ENCODE peak calls at places on chromosome 2, in seven cellular contexts. Y is foreskin fibroblast; A is fibroblast of pulmonary artery; R is GM10248; H is fibroblast of mammary gland; P is CD4-positive, alpha-beta T cell; O is CD8-positive, alpha-beta T cell. E is an unnamed sample.

GRCh38 chr2:139031722-139032121 is 251.5 kb upstream of the NXPH2 start:
- DNase-seq in H (peak; percentile 2), O (no peak), A (peak; percentile 1), Y (no peak), P (no peak), R (peak; percentile 8), E (peak; percentile 63)

GRCh38 chr2:150903461-150903860 is 358.2 kb downstream of the RBM43 start:
- DNase-seq in A (no peak), R (no peak), P (no peak), O (no peak), Y (peak; percentile 49), H (peak; percentile 36), E (no peak)

GRCh38 chr2:32946314-32947075 is at the start of gene LTBP1:
- DNase-seq in A (peak; percentile 72), P (peak; percentile 21), R (peak; percentile 79), H (peak; percentile 58), Y (peak; percentile 91), O (peak; percentile 28), E (peak; percentile 81)

GRCh38 chr2:8575011-8575750 is 106.7 kb upstream of the ID2 start:
- DNase-seq in R (peak; percentile 48), P (peak; percentile 39), H (peak; percentile 29), O (peak; percentile 72), Y (no peak), A (no peak), E (no peak)

GRCh38 chr2:231017250-231017636 is 20.1 kb upstream of the C2orf72 start:
- DNase-seq in H (peak; percentile 4), O (no peak), Y (no peak), A (no peak), R (no peak), P (no peak), E (peak; percentile 30)

GRCh38 chr2:24024018-24024417 is 14.1 kb downstream of the MFSD2B start:
- DNase-seq in Y (peak; percentile 52), R (no peak), P (no peak), O (no peak), H (peak; percentile 59), A (peak; percentile 49), E (no peak)

GRCh38 chr2:110806053-110806452 is 73.7 kb downstream of the ACOXL start:
- DNase-seq in H (no peak), P (no peak), O (no peak), A (no peak), R (no peak), Y (no peak), E (no peak)

GRCh38 chr2:113692698-113693428 is 63.6 kb downstream of the SLC35F5 start:
- DNase-seq in P (no peak), R (peak; percentile 57), O (no peak), H (no peak), A (no peak), Y (no peak), E (no peak)

GRCh38 chr2:128090909-128091690 is at the start of gene UGGT1:
- DNase-seq in A (peak; percentile 99), P (peak; percentile 91), Y (peak; percentile 98), H (peak; percentile 96), R (peak; percentile 97), O (peak; percentile 94), E (peak; percentile 93)

GRCh38 chr2:226274143-226274542 is 525.5 kb downstream of the IRS1 start:
- DNase-seq in Y (peak; percentile 62), O (no peak), P (no peak), H (peak; percentile 51), R (no peak), A (no peak), E (no peak)

GRCh38 chr2:136394136-136395060 is 276.4 kb upstream of the CXCR4 start:
- DNase-seq in R (peak; percentile 44), Y (no peak), O (no peak), P (no peak), H (no peak), A (no peak), E (no peak)

GRCh38 chr2:217366996-217367395 is 507.1 kb upstream of the TNP1 start:
- DNase-seq in R (no peak), O (no peak), H (no peak), P (no peak), Y (no peak), A (no peak), E (no peak)

GRCh38 chr2:54475919-54476318 is 19.8 kb downstream of the SPTBN1 start:
- DNase-seq in R (no peak), Y (no peak), A (no peak), H (no peak), O (no peak), P (no peak), E (no peak)
- TF ChIP-seq CTCF in R (no peak), Y (no peak), A (no peak), H (no peak), O (no peak), P (no peak), E (no peak)

GRCh38 chr2:26363958-26364357 is 17.4 kb upstream of the ADGRF3 start:
- DNase-seq in O (no peak), P (no peak), H (no peak), Y (no peak), R (no peak), A (no peak), E (no peak)

GRCh38 chr2:26363323-26363722 is 16.7 kb upstream of the ADGRF3 start:
- DNase-seq in P (no peak), Y (peak; percentile 50), A (no peak), H (peak; percentile 67), R (no peak), O (no peak), E (no peak)

GRCh38 chr2:26359886-26360473 is 13.4 kb upstream of the ADGRF3 start:
- DNase-seq in O (no peak), A (no peak), R (no peak), H (no peak), P (no peak), Y (no peak), E (no peak)

GRCh38 chr2:26366957-26367356 is 20.4 kb upstream of the ADGRF3 start:
- DNase-seq in Y (no peak), R (no peak), O (no peak), P (no peak), A (no peak), H (no peak), E (no peak)

DNA sequence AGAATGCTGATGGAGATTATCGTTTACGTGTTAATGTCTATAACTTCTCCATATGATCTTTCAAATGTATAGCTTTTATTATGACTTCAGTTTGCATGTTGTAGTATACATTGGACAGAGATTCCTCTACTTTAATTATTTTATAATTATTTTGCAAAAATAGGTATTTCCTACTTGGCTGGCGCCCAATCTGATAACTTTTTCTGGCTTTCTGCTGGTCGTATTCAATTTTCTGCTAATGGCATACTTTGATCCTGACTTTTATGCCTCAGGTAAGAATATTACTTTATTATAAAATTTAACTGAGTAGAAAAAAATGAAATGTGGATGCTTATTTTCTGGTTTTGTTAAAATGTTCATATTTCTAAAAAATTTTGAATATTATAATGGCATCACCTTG is 18.1 kb upstream of the ADGRF3 start:
- DNase-seq in P (no peak), O (no peak), A (no peak), R (no peak), H (no peak), Y (no peak), E (no peak)
- TF ChIP-seq CTCF in P (no peak), O (no peak), A (no peak), R (no peak), H (no peak), Y (no peak), E (no peak)

GRCh38 chr2:109258905-109259540 is 130.0 kb downstream of the SH3RF3 start:
- DNase-seq in O (no peak), A (no peak), Y (no peak), R (no peak), P (no peak), H (no peak), E (no peak)

GRCh38 chr2:109261906-109262631 is 133.1 kb downstream of the SH3RF3 start:
- DNase-seq in Y (no peak), A (no peak), P (no peak), O (no peak), H (no peak), R (no peak), E (no peak)

GRCh38 chr2:109260116-109260855 is 131.3 kb downstream of the SH3RF3 start:
- DNase-seq in A (no peak), R (no peak), H (no peak), O (no peak), Y (no peak), P (no peak), E (no peak)

GRCh38 chr2:109259671-109260070 is 130.7 kb downstream of the SH3RF3 start:
- DNase-seq in R (no peak), Y (no peak), P (no peak), A (no peak), H (no peak), O (no peak), E (no peak)

GRCh38 chr2:109260886-109261700 is 132.1 kb downstream of the SH3RF3 start:
- DNase-seq in P (no peak), O (no peak), H (peak; percentile 37), A (peak; percentile 47), Y (no peak), R (no peak), E (no peak)
- TF ChIP-seq CTCF in P (no peak), O (no peak), H (peak; percentile 36), A (peak; percentile 44), Y (peak; percentile 34), R (no peak), E (no peak)

DNA sequence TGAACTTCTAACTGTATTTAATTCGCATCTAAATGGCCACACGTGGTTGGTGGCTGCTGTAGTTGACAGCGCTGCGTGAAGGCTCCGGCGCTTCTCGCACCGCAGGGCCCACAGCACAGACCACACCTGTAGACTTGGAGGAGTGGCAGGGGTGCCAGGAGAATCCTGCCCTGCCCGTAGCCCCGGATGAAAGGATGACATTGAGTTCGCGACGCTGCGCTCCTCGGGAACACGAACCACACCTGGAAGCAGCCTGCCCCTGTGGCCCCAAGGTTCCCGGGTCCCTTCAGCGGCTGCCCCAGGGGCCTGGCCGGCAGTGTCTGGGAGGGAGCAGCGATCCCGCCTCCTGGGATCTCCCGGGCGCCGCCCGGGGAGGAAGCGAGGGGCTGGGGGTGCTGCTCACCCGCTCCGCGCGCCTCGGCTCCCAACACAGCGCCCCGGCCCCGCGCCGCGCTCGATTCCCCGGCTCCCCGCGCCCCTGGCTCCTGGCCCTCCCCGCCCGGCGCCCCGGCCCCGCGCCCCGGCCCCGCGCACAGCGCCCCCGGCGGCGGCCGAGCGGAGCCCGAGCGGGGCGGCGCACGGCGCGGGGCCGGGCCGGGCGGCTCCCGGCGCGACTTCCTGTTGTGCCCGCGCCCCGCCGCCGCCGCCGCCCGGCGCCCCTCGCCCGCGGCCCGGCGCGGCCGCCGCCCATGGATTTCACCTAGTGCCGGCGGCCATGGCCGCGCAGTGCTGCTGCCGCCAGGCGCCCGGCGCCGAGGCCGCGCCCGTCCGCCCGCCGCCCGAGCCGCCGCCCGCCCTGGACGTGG is at the start of gene RNPEPL1:
- DNase-seq in Y (peak; percentile 71), P (peak; percentile 49), R (peak; percentile 63), O (peak; percentile 64), H (no peak), A (no peak), E (peak; percentile 64)
- TF ChIP-seq CTCF in Y (no peak), P (no peak), R (no peak), O (no peak), H (no peak), A (no peak), E (no peak)

GRCh38 chr2:190261851-190262250 is 57.8 kb downstream of the HIBCH start:
- DNase-seq in Y (no peak), H (no peak), R (no peak), A (no peak), P (no peak), O (no peak), E (no peak)
- TF ChIP-seq CTCF in Y (no peak), H (no peak), R (no peak), A (no peak), P (no peak), O (no peak), E (no peak)

GRCh38 chr2:160209457-160209856 is 9.4 kb upstream of the ITGB6 start:
- DNase-seq in R (no peak), P (no peak), O (no peak), Y (peak; percentile 92), H (peak; percentile 89), A (peak; percentile 88), E (no peak)
- TF ChIP-seq CTCF in R (no peak), P (no peak), O (no peak), Y (peak; percentile 14), H (peak; percentile 22), A (no peak), E (no peak)